ENCODE peak calls at places on chromosomes 12 and 14, in ten cellular contexts. One of them, this sample, is unnamed.
A peak's percentile ranks its signal among the peaks of the same experiment; 100 is the strongest.

GRCh38 chr14:95058491-95058890 is 98.8 kb downstream of the DICER1 start:
- DNase-seq in AG09309: no peak
- DNase-seq in B cell: no peak
- DNase-seq in hippocampal formation: no peak
- DNase-seq in H54: no peak
- DNase-seq in stimulated activated CD4-positive, alpha-beta T cell treated with anti-CD3 and anti-CD28 coated beads, Interleukin-1b, Interleukin-23, amount 100 ng/mL, for 1 hour: no peak
- DNase-seq in RCC 7860: no peak
- DNase-seq in WERI-Rb-1: peak; percentile 51
- DNase-seq in fibroblast of gingiva: no peak
- DNase-seq in ELR: no peak
- DNase-seq in this sample: no peak

GRCh38 chr12:69851976-69852375 is 26.9 kb downstream of the MYRFL start:
- DNase-seq in ELR: no peak
- DNase-seq in H54: no peak
- DNase-seq in stimulated activated CD4-positive, alpha-beta T cell treated with anti-CD3 and anti-CD28 coated beads, Interleukin-1b, Interleukin-23, amount 100 ng/mL, for 1 hour: no peak
- DNase-seq in hippocampal formation: no peak
- DNase-seq in RCC 7860: no peak
- DNase-seq in B cell: no peak
- DNase-seq in WERI-Rb-1: no peak
- DNase-seq in AG09309: no peak
- DNase-seq in fibroblast of gingiva: no peak
- DNase-seq in this sample: peak; percentile 9

GRCh38 chr12:108046135-108046534 is 83.0 kb upstream of the WSCD2 start:
- DNase-seq in RCC 7860: no peak
- DNase-seq in hippocampal formation: no peak
- DNase-seq in fibroblast of gingiva: no peak
- DNase-seq in AG09309: no peak
- DNase-seq in stimulated activated CD4-positive, alpha-beta T cell treated with anti-CD3 and anti-CD28 coated beads, Interleukin-1b, Interleukin-23, amount 100 ng/mL, for 1 hour: no peak
- DNase-seq in B cell: no peak
- DNase-seq in H54: no peak
- DNase-seq in ELR: no peak
- DNase-seq in WERI-Rb-1: no peak
- DNase-seq in this sample: no peak

GRCh38 chr14:35044939-35045797 is 904 bp upstream of the FAM177A1 start:
- DNase-seq in AG09309: no peak
- DNase-seq in stimulated activated CD4-positive, alpha-beta T cell treated with anti-CD3 and anti-CD28 coated beads, Interleukin-1b, Interleukin-23, amount 100 ng/mL, for 1 hour: no peak
- DNase-seq in fibroblast of gingiva: peak; percentile 57
- DNase-seq in ELR: no peak
- DNase-seq in hippocampal formation: peak; percentile 65
- DNase-seq in WERI-Rb-1: no peak
- DNase-seq in B cell: no peak
- DNase-seq in H54: no peak
- DNase-seq in RCC 7860: no peak
- DNase-seq in this sample: peak; percentile 40

GRCh38 chr12:122865268-122866231 is 30.3 kb downstream of the HIP1R start:
- DNase-seq in stimulated activated CD4-positive, alpha-beta T cell treated with anti-CD3 and anti-CD28 coated beads, Interleukin-1b, Interleukin-23, amount 100 ng/mL, for 1 hour: no peak
- DNase-seq in B cell: peak; percentile 59
- DNase-seq in H54: no peak
- DNase-seq in RCC 7860: no peak
- DNase-seq in hippocampal formation: no peak
- DNase-seq in AG09309: no peak
- DNase-seq in fibroblast of gingiva: no peak
- DNase-seq in ELR: peak; percentile 45
- DNase-seq in WERI-Rb-1: peak; percentile 82
- DNase-seq in this sample: no peak

GRCh38 chr12:47820631-47821345 is 1.1 kb upstream of the HDAC7 start:
- DNase-seq in ELR: peak; percentile 97
- DNase-seq in B cell: no peak
- DNase-seq in hippocampal formation: no peak
- DNase-seq in fibroblast of gingiva: peak; percentile 97
- DNase-seq in WERI-Rb-1: no peak
- DNase-seq in AG09309: peak; percentile 87
- DNase-seq in RCC 7860: peak; percentile 93
- DNase-seq in stimulated activated CD4-positive, alpha-beta T cell treated with anti-CD3 and anti-CD28 coated beads, Interleukin-1b, Interleukin-23, amount 100 ng/mL, for 1 hour: no peak
- DNase-seq in H54: peak; percentile 98
- DNase-seq in this sample: peak; percentile 97

GRCh38 chr14:66495214-66496098 is 9.3 kb downstream of the CCDC196 start:
- DNase-seq in WERI-Rb-1: peak; percentile 52
- DNase-seq in RCC 7860: peak; percentile 18
- DNase-seq in H54: no peak
- DNase-seq in ELR: peak; percentile 74
- DNase-seq in hippocampal formation: peak; percentile 83
- DNase-seq in stimulated activated CD4-positive, alpha-beta T cell treated with anti-CD3 and anti-CD28 coated beads, Interleukin-1b, Interleukin-23, amount 100 ng/mL, for 1 hour: no peak
- DNase-seq in fibroblast of gingiva: peak; percentile 66
- DNase-seq in AG09309: peak; percentile 38
- DNase-seq in B cell: peak; percentile 43
- DNase-seq in this sample: peak; percentile 75

GRCh38 chr14:50806241-50806933 is 24.6 kb downstream of the NIN start:
- DNase-seq in WERI-Rb-1: no peak
- DNase-seq in stimulated activated CD4-positive, alpha-beta T cell treated with anti-CD3 and anti-CD28 coated beads, Interleukin-1b, Interleukin-23, amount 100 ng/mL, for 1 hour: no peak
- DNase-seq in ELR: no peak
- DNase-seq in H54: no peak
- DNase-seq in AG09309: no peak
- DNase-seq in hippocampal formation: no peak
- DNase-seq in B cell: no peak
- DNase-seq in RCC 7860: no peak
- DNase-seq in fibroblast of gingiva: peak; percentile 5
- DNase-seq in this sample: peak; percentile 36

GRCh38 chr12:103495783-103496456 is at the start of gene C12orf42:
- DNase-seq in WERI-Rb-1: peak; percentile 74
- DNase-seq in AG09309: no peak
- DNase-seq in B cell: peak; percentile 53
- DNase-seq in fibroblast of gingiva: no peak
- DNase-seq in ELR: peak; percentile 43
- DNase-seq in H54: peak; percentile 20
- DNase-seq in RCC 7860: no peak
- DNase-seq in stimulated activated CD4-positive, alpha-beta T cell treated with anti-CD3 and anti-CD28 coated beads, Interleukin-1b, Interleukin-23, amount 100 ng/mL, for 1 hour: no peak
- DNase-seq in hippocampal formation: peak; percentile 29
- DNase-seq in this sample: peak; percentile 9

GRCh38 chr14:23095196-23096108 is at the start of gene C14orf119:
- DNase-seq in fibroblast of gingiva: peak; percentile 99
- DNase-seq in stimulated activated CD4-positive, alpha-beta T cell treated with anti-CD3 and anti-CD28 coated beads, Interleukin-1b, Interleukin-23, amount 100 ng/mL, for 1 hour: peak; percentile 99
- DNase-seq in B cell: peak; percentile 99
- DNase-seq in RCC 7860: peak; percentile 93
- DNase-seq in ELR: peak; percentile 100
- DNase-seq in hippocampal formation: no peak
- DNase-seq in AG09309: peak; percentile 98
- DNase-seq in H54: peak; percentile 72
- DNase-seq in WERI-Rb-1: peak; percentile 99
- DNase-seq in this sample: peak; percentile 99

GRCh38 chr12:93379432-93380308 is 1.9 kb downstream of the NUDT4 start:
- DNase-seq in WERI-Rb-1: no peak
- DNase-seq in hippocampal formation: no peak
- DNase-seq in B cell: no peak
- DNase-seq in AG09309: no peak
- DNase-seq in ELR: peak; percentile 33
- DNase-seq in H54: no peak
- DNase-seq in fibroblast of gingiva: no peak
- DNase-seq in stimulated activated CD4-positive, alpha-beta T cell treated with anti-CD3 and anti-CD28 coated beads, Interleukin-1b, Interleukin-23, amount 100 ng/mL, for 1 hour: no peak
- DNase-seq in RCC 7860: no peak
- DNase-seq in this sample: no peak

GRCh38 chr12:52041695-52042123 is 9.5 kb upstream of the NR4A1 start:
- DNase-seq in H54: no peak
- DNase-seq in ELR: no peak
- DNase-seq in stimulated activated CD4-positive, alpha-beta T cell treated with anti-CD3 and anti-CD28 coated beads, Interleukin-1b, Interleukin-23, amount 100 ng/mL, for 1 hour: no peak
- DNase-seq in RCC 7860: no peak
- DNase-seq in fibroblast of gingiva: peak; percentile 61
- DNase-seq in WERI-Rb-1: no peak
- DNase-seq in AG09309: no peak
- DNase-seq in hippocampal formation: no peak
- DNase-seq in B cell: peak; percentile 79
- DNase-seq in this sample: peak; percentile 70

GRCh38 chr12:45284096-45284901 is 68.4 kb downstream of the ANO6 start:
- DNase-seq in ELR: peak; percentile 90
- DNase-seq in hippocampal formation: no peak
- DNase-seq in RCC 7860: peak; percentile 74
- DNase-seq in AG09309: no peak
- DNase-seq in H54: no peak
- DNase-seq in fibroblast of gingiva: peak; percentile 56
- DNase-seq in WERI-Rb-1: peak; percentile 44
- DNase-seq in B cell: no peak
- DNase-seq in stimulated activated CD4-positive, alpha-beta T cell treated with anti-CD3 and anti-CD28 coated beads, Interleukin-1b, Interleukin-23, amount 100 ng/mL, for 1 hour: no peak
- DNase-seq in this sample: peak; percentile 79

GRCh38 chr12:50218386-50218785 is 51.2 kb upstream of the CERS5 start:
- DNase-seq in H54: peak; percentile 45
- DNase-seq in ELR: peak; percentile 98
- DNase-seq in fibroblast of gingiva: no peak
- DNase-seq in WERI-Rb-1: no peak
- DNase-seq in AG09309: no peak
- DNase-seq in stimulated activated CD4-positive, alpha-beta T cell treated with anti-CD3 and anti-CD28 coated beads, Interleukin-1b, Interleukin-23, amount 100 ng/mL, for 1 hour: no peak
- DNase-seq in B cell: no peak
- DNase-seq in hippocampal formation: no peak
- DNase-seq in RCC 7860: peak; percentile 65
- DNase-seq in this sample: peak; percentile 56

GRCh38 chr12:6772729-6773661 is 675 bp downstream of the LAG3 start:
- DNase-seq in B cell: no peak
- DNase-seq in stimulated activated CD4-positive, alpha-beta T cell treated with anti-CD3 and anti-CD28 coated beads, Interleukin-1b, Interleukin-23, amount 100 ng/mL, for 1 hour: no peak
- DNase-seq in ELR: no peak
- DNase-seq in WERI-Rb-1: no peak
- DNase-seq in RCC 7860: no peak
- DNase-seq in H54: no peak
- DNase-seq in hippocampal formation: no peak
- DNase-seq in AG09309: no peak
- DNase-seq in fibroblast of gingiva: no peak
- DNase-seq in this sample: no peak

GRCh38 chr14:99511421-99512109 is 30.4 kb downstream of the CCNK start:
- DNase-seq in ELR: no peak
- DNase-seq in H54: no peak
- DNase-seq in hippocampal formation: peak; percentile 11
- DNase-seq in AG09309: no peak
- DNase-seq in RCC 7860: no peak
- DNase-seq in B cell: peak; percentile 32
- DNase-seq in WERI-Rb-1: no peak
- DNase-seq in stimulated activated CD4-positive, alpha-beta T cell treated with anti-CD3 and anti-CD28 coated beads, Interleukin-1b, Interleukin-23, amount 100 ng/mL, for 1 hour: no peak
- DNase-seq in fibroblast of gingiva: peak; percentile 30
- DNase-seq in this sample: peak; percentile 62

GRCh38 chr12:15932975-15933374 is 21.8 kb downstream of the DERA start:
- DNase-seq in fibroblast of gingiva: no peak
- DNase-seq in RCC 7860: no peak
- DNase-seq in WERI-Rb-1: no peak
- DNase-seq in H54: no peak
- DNase-seq in B cell: no peak
- DNase-seq in AG09309: no peak
- DNase-seq in ELR: no peak
- DNase-seq in stimulated activated CD4-positive, alpha-beta T cell treated with anti-CD3 and anti-CD28 coated beads, Interleukin-1b, Interleukin-23, amount 100 ng/mL, for 1 hour: no peak
- DNase-seq in hippocampal formation: no peak
- DNase-seq in this sample: no peak

GRCh38 chr14:35404496-35405303 is at the start of gene NFKBIA:
- DNase-seq in hippocampal formation: peak; percentile 91
- DNase-seq in H54: peak; percentile 38
- DNase-seq in B cell: peak; percentile 95
- DNase-seq in ELR: peak; percentile 93
- DNase-seq in WERI-Rb-1: peak; percentile 87
- DNase-seq in RCC 7860: peak; percentile 71
- DNase-seq in AG09309: no peak
- DNase-seq in fibroblast of gingiva: peak; percentile 88
- DNase-seq in stimulated activated CD4-positive, alpha-beta T cell treated with anti-CD3 and anti-CD28 coated beads, Interleukin-1b, Interleukin-23, amount 100 ng/mL, for 1 hour: peak; percentile 96
- DNase-seq in this sample: peak; percentile 84

GRCh38 chr14:76844223-76844622 is 18.0 kb downstream of the LRRC74A start:
- DNase-seq in WERI-Rb-1: no peak
- DNase-seq in hippocampal formation: no peak
- DNase-seq in fibroblast of gingiva: no peak
- DNase-seq in RCC 7860: no peak
- DNase-seq in AG09309: no peak
- DNase-seq in ELR: peak; percentile 59
- DNase-seq in H54: peak; percentile 40
- DNase-seq in B cell: no peak
- DNase-seq in stimulated activated CD4-positive, alpha-beta T cell treated with anti-CD3 and anti-CD28 coated beads, Interleukin-1b, Interleukin-23, amount 100 ng/mL, for 1 hour: peak; percentile 17
- DNase-seq in this sample: peak; percentile 12

GRCh38 chr12:52689936-52690335 is 9.7 kb upstream of the KRT1 start:
- DNase-seq in hippocampal formation: no peak
- DNase-seq in H54: no peak
- DNase-seq in fibroblast of gingiva: no peak
- DNase-seq in WERI-Rb-1: no peak
- DNase-seq in ELR: no peak
- DNase-seq in AG09309: no peak
- DNase-seq in stimulated activated CD4-positive, alpha-beta T cell treated with anti-CD3 and anti-CD28 coated beads, Interleukin-1b, Interleukin-23, amount 100 ng/mL, for 1 hour: no peak
- DNase-seq in B cell: no peak
- DNase-seq in RCC 7860: no peak
- DNase-seq in this sample: no peak

GRCh38 chr12:118773956-118774723 is 207.2 kb upstream of the SRRM4 start:
- DNase-seq in hippocampal formation: peak; percentile 24
- DNase-seq in WERI-Rb-1: no peak
- DNase-seq in RCC 7860: no peak
- DNase-seq in fibroblast of gingiva: no peak
- DNase-seq in ELR: no peak
- DNase-seq in stimulated activated CD4-positive, alpha-beta T cell treated with anti-CD3 and anti-CD28 coated beads, Interleukin-1b, Interleukin-23, amount 100 ng/mL, for 1 hour: no peak
- DNase-seq in AG09309: no peak
- DNase-seq in H54: no peak
- DNase-seq in B cell: no peak
- DNase-seq in this sample: no peak

GRCh38 chr12:117832459-117833457 is 136.0 kb downstream of the KSR2 start:
- DNase-seq in hippocampal formation: no peak
- DNase-seq in stimulated activated CD4-positive, alpha-beta T cell treated with anti-CD3 and anti-CD28 coated beads, Interleukin-1b, Interleukin-23, amount 100 ng/mL, for 1 hour: no peak
- DNase-seq in AG09309: peak; percentile 41
- DNase-seq in fibroblast of gingiva: no peak
- DNase-seq in B cell: no peak
- DNase-seq in RCC 7860: peak; percentile 80
- DNase-seq in WERI-Rb-1: no peak
- DNase-seq in ELR: peak; percentile 80
- DNase-seq in H54: peak; percentile 29
- DNase-seq in this sample: peak; percentile 79

GRCh38 chr14:102772781-102773570 is 4.3 kb upstream of the TRAF3 start:
- DNase-seq in hippocampal formation: no peak
- DNase-seq in WERI-Rb-1: peak; percentile 55
- DNase-seq in H54: no peak
- DNase-seq in RCC 7860: no peak
- DNase-seq in ELR: peak; percentile 53
- DNase-seq in B cell: peak; percentile 51
- DNase-seq in fibroblast of gingiva: no peak
- DNase-seq in AG09309: no peak
- DNase-seq in stimulated activated CD4-positive, alpha-beta T cell treated with anti-CD3 and anti-CD28 coated beads, Interleukin-1b, Interleukin-23, amount 100 ng/mL, for 1 hour: no peak
- DNase-seq in this sample: no peak

GRCh38 chr14:87497301-87497700 is 495.7 kb downstream of the GALC start:
- DNase-seq in hippocampal formation: peak; percentile 16
- DNase-seq in ELR: no peak
- DNase-seq in stimulated activated CD4-positive, alpha-beta T cell treated with anti-CD3 and anti-CD28 coated beads, Interleukin-1b, Interleukin-23, amount 100 ng/mL, for 1 hour: no peak
- DNase-seq in WERI-Rb-1: no peak
- DNase-seq in RCC 7860: no peak
- DNase-seq in AG09309: no peak
- DNase-seq in fibroblast of gingiva: no peak
- DNase-seq in H54: no peak
- DNase-seq in B cell: no peak
- DNase-seq in this sample: no peak

GRCh38 chr14:34436960-34437728 is 24.9 kb downstream of the SPTSSA start:
- DNase-seq in WERI-Rb-1: no peak
- DNase-seq in B cell: no peak
- DNase-seq in hippocampal formation: no peak
- DNase-seq in AG09309: no peak
- DNase-seq in stimulated activated CD4-positive, alpha-beta T cell treated with anti-CD3 and anti-CD28 coated beads, Interleukin-1b, Interleukin-23, amount 100 ng/mL, for 1 hour: no peak
- DNase-seq in H54: no peak
- DNase-seq in RCC 7860: no peak
- DNase-seq in fibroblast of gingiva: peak; percentile 37
- DNase-seq in ELR: peak; percentile 9
- DNase-seq in this sample: peak; percentile 4

GRCh38 chr12:12249216-12250050 is 17.4 kb downstream of the LRP6 start:
- DNase-seq in WERI-Rb-1: no peak
- DNase-seq in fibroblast of gingiva: no peak
- DNase-seq in stimulated activated CD4-positive, alpha-beta T cell treated with anti-CD3 and anti-CD28 coated beads, Interleukin-1b, Interleukin-23, amount 100 ng/mL, for 1 hour: no peak
- DNase-seq in B cell: no peak
- DNase-seq in ELR: no peak
- DNase-seq in hippocampal formation: no peak
- DNase-seq in RCC 7860: no peak
- DNase-seq in H54: no peak
- DNase-seq in AG09309: no peak
- DNase-seq in this sample: no peak

GRCh38 chr12:21656931-21657335 is 709 bp downstream of the LDHB start:
- DNase-seq in WERI-Rb-1: peak; percentile 39
- DNase-seq in AG09309: no peak
- DNase-seq in H54: no peak
- DNase-seq in stimulated activated CD4-positive, alpha-beta T cell treated with anti-CD3 and anti-CD28 coated beads, Interleukin-1b, Interleukin-23, amount 100 ng/mL, for 1 hour: no peak
- DNase-seq in B cell: peak; percentile 41
- DNase-seq in ELR: peak; percentile 61
- DNase-seq in fibroblast of gingiva: peak; percentile 32
- DNase-seq in hippocampal formation: peak; percentile 44
- DNase-seq in RCC 7860: peak; percentile 10
- DNase-seq in this sample: peak; percentile 38

GRCh38 chr12:67893003-67893402 is 96.2 kb upstream of the IFNG-AS1 start:
- DNase-seq in RCC 7860: no peak
- DNase-seq in fibroblast of gingiva: no peak
- DNase-seq in ELR: no peak
- DNase-seq in H54: no peak
- DNase-seq in stimulated activated CD4-positive, alpha-beta T cell treated with anti-CD3 and anti-CD28 coated beads, Interleukin-1b, Interleukin-23, amount 100 ng/mL, for 1 hour: no peak
- DNase-seq in WERI-Rb-1: no peak
- DNase-seq in AG09309: no peak
- DNase-seq in hippocampal formation: no peak
- DNase-seq in B cell: no peak
- DNase-seq in this sample: no peak

This sample was measured in AG10803.